ENCODE peak calls at places on chromosomes 16 and 17, in ten cellular contexts. U, H, C, Z, A, I, E, M, Y and Q are unnamed samples. For H3K4me1, the result is how much of the 10 kb centered on the place peaks cover.

GRCh38 chr16:7137560-7138330 is 194.9 kb upstream of the RBFOX1 start:
- DNase-seq in I (no peak), A (no peak), E (no peak), M (no peak), H (no peak), U (peak), C (no peak), Y (no peak), Z (no peak), Q (peak)

GRCh38 chr17:81967533-81968395 is 6.8 kb upstream of the NOTUM start:
- DNase-seq in M (peak), I (peak), U (peak), Z (peak), E (peak), H (peak), C (peak), A (peak), Y (peak), Q (peak)

GRCh38 chr17:7846063-7846735 is 8.7 kb upstream of the TMEM88 start:
- DNase-seq in U (no peak), Z (no peak), M (no peak), I (no peak), Y (no peak), H (no peak), A (no peak), C (no peak), E (no peak), Q (no peak)

GRCh38 chr17:73400915-73401545 is 89.2 kb upstream of the CDC42EP4 start:
- DNase-seq in U (no peak), I (no peak), A (no peak), H (no peak), Y (no peak), C (no peak), M (no peak), E (peak), Z (no peak), Q (no peak)

GRCh38 chr17:21493993-21494392 is 117.8 kb downstream of the KCNJ12 start:
- DNase-seq in I (no peak), U (no peak), M (no peak), Z (no peak), H (no peak), C (no peak), Y (no peak), E (no peak), A (no peak), Q (no peak)

GRCh38 chr16:69941251-69942098 is 9.7 kb upstream of the CLEC18A start:
- DNase-seq in I (peak), C (no peak), M (no peak), E (no peak), A (no peak), U (no peak), Z (no peak), H (peak), Y (no peak), Q (no peak)

GRCh38 chr16:86092586-86093480 is 193.9 kb downstream of the IRF8 start:
- DNase-seq in Y (no peak), Z (no peak), H (no peak), I (no peak), U (no peak), E (peak), A (no peak), C (no peak), M (no peak), Q (peak)

GRCh38 chr17:10471853-10472252 is 2.5 kb upstream of the MYH4 start:
- DNase-seq in U (no peak), E (no peak), I (no peak), Z (no peak), A (no peak), M (no peak), H (no peak), Y (no peak), C (no peak), Q (no peak)

GRCh38 chr16:7405166-7405565 is 72.5 kb downstream of the RBFOX1 start:
- DNase-seq in A (no peak), Y (peak), U (no peak), M (peak), C (no peak), H (peak), I (no peak), E (no peak), Z (peak), Q (peak)

GRCh38 chr16:2520097-2520783 is at the start of gene AMDHD2:
- DNase-seq in C (peak), M (peak), I (peak), E (peak), A (peak), Z (peak), Y (peak), H (peak), U (peak), Q (peak)

GRCh38 chr16:1381655-1382406 is 30.1 kb downstream of the GNPTG start:
- DNase-seq in Y (no peak), Z (no peak), U (no peak), A (no peak), C (no peak), E (no peak), I (no peak), H (no peak), M (no peak), Q (no peak)

GRCh38 chr17:2337811-2338657 is 733 bp downstream of the SGSM2 start:
- DNase-seq in M (peak), H (peak), C (peak), A (no peak), Z (peak), Y (peak), U (peak), E (peak), I (no peak), Q (peak)

GRCh38 chr16:12532871-12533610 is 270.6 kb downstream of the CPPED1 start:
- DNase-seq in Y (no peak), I (no peak), Z (no peak), M (no peak), A (no peak), U (no peak), H (no peak), E (no peak), C (no peak), Q (no peak)

DNA sequence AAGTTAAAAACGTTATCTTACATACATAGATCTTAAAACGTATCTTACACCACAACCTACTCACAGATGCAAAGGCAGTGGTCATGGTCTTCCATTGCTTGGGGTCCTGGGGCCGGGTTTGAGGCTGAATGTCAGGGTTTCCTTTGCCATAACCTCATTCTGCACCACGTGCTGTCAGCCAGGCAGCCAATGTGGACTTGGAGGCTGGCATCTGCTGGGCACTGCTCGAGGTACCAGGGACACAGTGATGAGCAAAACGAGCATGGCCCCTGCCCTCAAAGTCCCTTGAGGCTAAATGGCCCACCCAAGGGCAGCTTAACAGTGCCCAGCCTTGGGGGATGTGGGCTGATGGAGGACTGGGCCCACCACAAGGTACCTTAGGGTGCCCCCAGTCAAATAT is 35.8 kb upstream of the RGS9 start:
- DNase-seq in I (no peak), A (no peak), Z (no peak), M (no peak), E (no peak), U (no peak), H (no peak), Y (no peak), C (no peak), Q (no peak)
- H3K4me3 ChIP-seq in I (peak), A (peak), Z (peak), M (no peak), E (no peak), U (peak), H (peak), Y (no peak), C (peak), Q (peak)

DNA sequence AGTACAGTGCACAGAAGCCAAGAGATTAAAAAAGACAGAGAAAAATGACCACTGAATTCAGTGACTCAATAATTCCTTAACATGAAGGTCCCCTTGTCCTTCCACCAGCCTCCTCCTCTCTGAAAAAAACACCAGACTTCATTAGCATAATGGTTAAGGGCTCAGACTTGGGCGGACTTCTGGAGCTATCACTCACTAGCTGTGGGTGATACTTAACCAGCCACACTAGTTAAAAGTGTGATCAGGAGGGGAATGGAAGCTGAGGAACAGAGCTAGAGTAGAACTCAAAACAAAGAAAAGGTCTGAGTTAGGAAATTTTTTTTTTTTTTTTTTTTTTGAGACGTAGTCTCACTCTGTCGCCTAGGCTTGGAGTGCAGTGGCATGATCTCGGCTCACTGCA is 23.2 kb downstream of the ZNF652 start:
- DNase-seq in C (no peak), M (no peak), A (no peak), E (no peak), U (no peak), Y (no peak), I (no peak), Z (peak), H (no peak), Q (no peak)
- H3K4me1 ChIP-seq in C (under half), M (under half), A (under half), E (under half), U (under half), Y (under half), I (under half), Z (under half), H (under half), Q (under half)

DNA sequence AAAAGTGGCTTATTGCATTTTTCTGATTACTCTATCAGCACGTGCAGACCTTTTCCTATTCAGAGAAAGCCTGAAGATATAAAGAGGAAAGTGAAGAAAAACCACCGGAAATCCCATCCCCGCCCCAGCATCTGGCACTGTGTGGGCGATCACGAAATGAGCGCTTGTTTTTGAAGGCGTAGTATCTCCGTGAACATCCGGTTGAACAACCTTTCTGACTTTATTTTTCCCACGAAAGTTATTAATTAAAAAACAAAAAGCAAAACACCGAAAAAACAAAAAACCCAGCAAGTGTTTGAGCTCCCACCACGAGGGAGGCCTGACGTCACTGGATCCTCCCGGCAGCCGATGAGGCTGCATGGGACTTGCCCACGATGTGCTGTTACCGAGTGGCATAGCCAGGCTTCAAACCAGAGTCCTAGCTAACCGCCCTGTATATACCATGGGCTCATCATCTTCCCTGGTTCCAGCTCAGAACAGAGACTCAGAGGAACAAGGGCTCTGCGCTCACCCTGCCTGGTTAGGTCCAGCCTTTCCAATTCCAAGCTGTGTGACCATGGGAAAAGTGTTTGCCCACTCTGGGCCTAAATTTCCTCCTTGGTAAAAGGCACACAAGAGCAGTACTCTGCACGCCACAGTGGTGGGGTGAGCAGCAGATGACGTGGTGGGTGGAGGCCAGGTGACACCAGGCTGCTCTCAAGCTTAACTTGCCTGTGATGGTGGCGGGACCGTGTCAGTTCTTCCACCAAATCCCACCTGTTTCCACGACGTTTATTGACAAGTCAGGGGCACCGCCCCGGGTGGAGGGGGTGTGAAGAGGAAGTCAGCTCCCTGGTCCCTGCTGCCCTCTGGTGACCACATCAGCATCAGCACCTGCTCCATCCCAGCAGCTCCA is 34.3 kb upstream of the IL21R start:
- DNase-seq in Z (peak), M (peak), Y (peak), I (peak), E (peak), A (peak), H (peak), C (peak), U (peak), Q (peak)
- TF ChIP-seq CTCF in Z (peak), M (peak), Y (peak), I (peak), E (peak), A (peak), H (peak), C (peak), U (peak), Q (peak)

DNA sequence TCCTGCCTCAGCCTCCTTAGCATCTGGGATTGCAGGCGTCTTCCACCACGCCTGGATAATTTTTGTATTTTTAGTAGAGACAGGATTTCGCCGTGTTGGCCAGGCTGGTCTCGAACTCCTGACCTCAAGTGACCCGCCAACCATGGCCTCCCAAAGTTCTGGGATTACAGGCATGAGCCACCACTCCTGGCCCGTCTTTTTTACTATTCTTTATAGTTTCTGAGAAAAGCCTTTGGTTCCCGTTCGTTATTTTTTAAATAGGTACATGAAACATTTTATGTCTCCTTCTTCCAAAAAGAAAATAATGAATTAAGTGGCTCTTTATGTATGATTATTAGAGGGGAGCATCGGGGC is 570 bp upstream of the BCO1 start:
- DNase-seq in E (no peak), U (no peak), I (no peak), C (no peak), A (no peak), H (no peak), Z (peak), Y (peak), M (no peak), Q (no peak)
- H3K4me3 ChIP-seq in E (peak), U (peak), I (no peak), C (no peak), A (no peak), H (no peak), Z (no peak), Y (no peak), M (no peak), Q (peak)

GRCh38 chr16:87203060-87203656 is 114.0 kb downstream of the C16orf95 start:
- DNase-seq in U (peak), E (no peak), I (peak), M (no peak), A (peak), Y (peak), C (no peak), Z (peak), H (peak), Q (peak)

GRCh38 chr16:87201052-87201451 is 116.1 kb downstream of the C16orf95 start:
- DNase-seq in M (peak), Y (no peak), E (no peak), C (no peak), A (no peak), H (peak), U (no peak), Z (no peak), I (peak), Q (no peak)

GRCh38 chr16:87202346-87202745 is 114.8 kb downstream of the C16orf95 start:
- DNase-seq in A (no peak), M (no peak), I (no peak), H (no peak), U (no peak), C (no peak), Z (no peak), E (no peak), Y (no peak), Q (no peak)

GRCh38 chr16:87200637-87201036 is 116.6 kb downstream of the C16orf95 start:
- DNase-seq in E (no peak), H (no peak), M (no peak), A (no peak), U (no peak), I (no peak), Y (no peak), Z (no peak), C (no peak), Q (no peak)

DNA sequence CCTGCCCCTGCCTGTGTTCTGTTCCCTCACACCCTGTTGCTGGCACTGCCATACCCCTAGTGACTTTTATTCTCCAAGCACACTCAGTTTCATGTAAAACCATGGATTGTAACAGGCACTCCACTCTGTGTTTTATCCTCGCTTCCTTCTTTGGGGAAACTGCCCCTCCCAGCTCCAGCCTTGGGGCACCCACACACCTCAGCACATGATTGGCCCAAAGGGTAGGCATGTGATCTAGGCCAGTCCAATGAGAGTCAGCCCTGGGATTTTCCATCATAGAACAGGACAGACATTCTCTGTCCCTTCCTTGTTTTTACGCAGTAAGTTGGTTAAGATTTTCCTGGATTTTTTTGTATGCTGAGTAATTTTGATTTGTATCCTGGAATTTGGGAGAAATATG is 115.4 kb downstream of the C16orf95 start:
- DNase-seq in Y (no peak), Z (no peak), H (no peak), E (no peak), A (no peak), U (no peak), I (no peak), C (no peak), M (no peak), Q (no peak)
- H3K4me1 ChIP-seq in Y (under half), Z (under half), H (under half), E (under half), A (under half), U (under half), I (under half), C (under half), M (under half), Q (under half)